ENCODE peak calls at places on chromosomes 16 and 17, in eight cellular contexts. One of them, this sample, is unnamed.

GRCh38 chr16:84692451-84692850 is 7.3 kb upstream of the USP10 start:
- DNase-seq in lower lobe of right lung: no peak
- DNase-seq in endodermal cell: no peak
- DNase-seq in testis: no peak
- DNase-seq in heart right ventricle: no peak
- DNase-seq in gastrocnemius medialis: no peak
- DNase-seq in HL-60: peak
- DNase-seq in suprapubic skin: no peak
- DNase-seq in this sample: no peak

GRCh38 chr16:4987580-4988374 is 29.6 kb downstream of the SEC14L5 start:
- DNase-seq in lower lobe of right lung: peak
- DNase-seq in endodermal cell: peak
- DNase-seq in testis: no peak
- DNase-seq in heart right ventricle: no peak
- DNase-seq in gastrocnemius medialis: no peak
- DNase-seq in HL-60: no peak
- DNase-seq in suprapubic skin: no peak
- DNase-seq in this sample: no peak

GRCh38 chr16:87538594-87538993 is 45.8 kb upstream of the ZCCHC14 start:
- DNase-seq in lower lobe of right lung: no peak
- DNase-seq in endodermal cell: no peak
- DNase-seq in testis: no peak
- DNase-seq in heart right ventricle: no peak
- DNase-seq in gastrocnemius medialis: no peak
- DNase-seq in HL-60: no peak
- DNase-seq in suprapubic skin: no peak
- DNase-seq in this sample: no peak

GRCh38 chr16:78608305-78608776 is 508.9 kb downstream of the WWOX start:
- DNase-seq in lower lobe of right lung: no peak
- DNase-seq in endodermal cell: peak
- DNase-seq in testis: peak
- DNase-seq in heart right ventricle: no peak
- DNase-seq in gastrocnemius medialis: no peak
- DNase-seq in HL-60: no peak
- DNase-seq in suprapubic skin: no peak
- DNase-seq in this sample: no peak

GRCh38 chr16:62036101-62036806 is at the start of gene CDH8:
- DNase-seq in lower lobe of right lung: peak
- DNase-seq in endodermal cell: peak
- DNase-seq in testis: peak
- DNase-seq in heart right ventricle: no peak
- DNase-seq in gastrocnemius medialis: no peak
- DNase-seq in HL-60: no peak
- DNase-seq in suprapubic skin: no peak
- DNase-seq in this sample: no peak

GRCh38 chr16:50308237-50308965 is 42.0 kb downstream of the ADCY7 start:
- DNase-seq in lower lobe of right lung: no peak
- DNase-seq in endodermal cell: no peak
- DNase-seq in testis: peak
- DNase-seq in heart right ventricle: no peak
- DNase-seq in gastrocnemius medialis: no peak
- DNase-seq in HL-60: no peak
- DNase-seq in suprapubic skin: peak
- DNase-seq in this sample: no peak

GRCh38 chr16:84726670-84727467 is 27.1 kb downstream of the USP10 start:
- DNase-seq in lower lobe of right lung: peak
- DNase-seq in endodermal cell: no peak
- DNase-seq in testis: no peak
- DNase-seq in heart right ventricle: no peak
- DNase-seq in gastrocnemius medialis: peak
- DNase-seq in HL-60: peak
- DNase-seq in suprapubic skin: no peak
- DNase-seq in this sample: no peak

GRCh38 chr16:67555795-67556212 is 6.5 kb upstream of the CTCF start:
- DNase-seq in lower lobe of right lung: no peak
- DNase-seq in endodermal cell: no peak
- DNase-seq in testis: no peak
- DNase-seq in heart right ventricle: no peak
- DNase-seq in gastrocnemius medialis: no peak
- DNase-seq in HL-60: no peak
- DNase-seq in suprapubic skin: no peak
- DNase-seq in this sample: no peak

GRCh38 chr17:73941919-73942530 is 261.5 kb upstream of the RPL38 start:
- DNase-seq in lower lobe of right lung: no peak
- DNase-seq in endodermal cell: peak
- DNase-seq in testis: no peak
- DNase-seq in heart right ventricle: no peak
- DNase-seq in gastrocnemius medialis: no peak
- DNase-seq in HL-60: no peak
- DNase-seq in suprapubic skin: no peak
- DNase-seq in this sample: no peak

GRCh38 chr16:5022521-5022920 is 11.2 kb downstream of the NAGPA start:
- DNase-seq in lower lobe of right lung: no peak
- DNase-seq in endodermal cell: no peak
- DNase-seq in testis: no peak
- DNase-seq in heart right ventricle: no peak
- DNase-seq in gastrocnemius medialis: peak
- DNase-seq in HL-60: no peak
- DNase-seq in suprapubic skin: no peak
- DNase-seq in this sample: no peak

GRCh38 chr16:19486744-19487325 is 35.1 kb downstream of the GDE1 start:
- DNase-seq in lower lobe of right lung: no peak
- DNase-seq in endodermal cell: no peak
- DNase-seq in testis: no peak
- DNase-seq in heart right ventricle: no peak
- DNase-seq in gastrocnemius medialis: no peak
- DNase-seq in HL-60: no peak
- DNase-seq in suprapubic skin: no peak
- DNase-seq in this sample: no peak

GRCh38 chr16:53893731-53894435 is 189.9 kb downstream of the FTO start:
- DNase-seq in lower lobe of right lung: no peak
- DNase-seq in endodermal cell: no peak
- DNase-seq in testis: no peak
- DNase-seq in heart right ventricle: no peak
- DNase-seq in gastrocnemius medialis: peak
- DNase-seq in HL-60: no peak
- DNase-seq in suprapubic skin: no peak
- DNase-seq in this sample: no peak

GRCh38 chr16:5028950-5029475 is 4.7 kb downstream of the NAGPA start:
- DNase-seq in lower lobe of right lung: peak
- DNase-seq in endodermal cell: no peak
- DNase-seq in testis: no peak
- DNase-seq in heart right ventricle: no peak
- DNase-seq in gastrocnemius medialis: no peak
- DNase-seq in HL-60: no peak
- DNase-seq in suprapubic skin: no peak
- DNase-seq in this sample: peak

GRCh38 chr17:58630883-58631522 is 60.8 kb downstream of the TEX14 start:
- DNase-seq in lower lobe of right lung: peak
- DNase-seq in endodermal cell: peak
- DNase-seq in testis: peak
- DNase-seq in heart right ventricle: no peak
- DNase-seq in gastrocnemius medialis: peak
- DNase-seq in HL-60: no peak
- DNase-seq in suprapubic skin: no peak
- DNase-seq in this sample: no peak

GRCh38 chr17:50263293-50264262 is 10.7 kb upstream of the TMEM92 start:
- DNase-seq in lower lobe of right lung: no peak
- DNase-seq in endodermal cell: peak
- DNase-seq in testis: no peak
- DNase-seq in heart right ventricle: no peak
- DNase-seq in gastrocnemius medialis: no peak
- DNase-seq in HL-60: no peak
- DNase-seq in suprapubic skin: no peak
- DNase-seq in this sample: peak

GRCh38 chr16:56988161-56988947 is 1.0 kb upstream of the NLRC5 start:
- DNase-seq in lower lobe of right lung: no peak
- DNase-seq in endodermal cell: no peak
- DNase-seq in testis: no peak
- DNase-seq in heart right ventricle: no peak
- DNase-seq in gastrocnemius medialis: no peak
- DNase-seq in HL-60: peak
- DNase-seq in suprapubic skin: peak
- DNase-seq in this sample: no peak

GRCh38 chr16:12853972-12854371 is 47.4 kb upstream of the SHISA9 start:
- DNase-seq in lower lobe of right lung: no peak
- DNase-seq in endodermal cell: no peak
- DNase-seq in testis: no peak
- DNase-seq in heart right ventricle: no peak
- DNase-seq in gastrocnemius medialis: no peak
- DNase-seq in HL-60: no peak
- DNase-seq in suprapubic skin: no peak
- DNase-seq in this sample: no peak

GRCh38 chr17:28526381-28526780 is 20.2 kb downstream of the FOXN1 start:
- DNase-seq in lower lobe of right lung: no peak
- DNase-seq in endodermal cell: no peak
- DNase-seq in testis: no peak
- DNase-seq in heart right ventricle: no peak
- DNase-seq in gastrocnemius medialis: no peak
- DNase-seq in HL-60: no peak
- DNase-seq in suprapubic skin: no peak
- DNase-seq in this sample: no peak

GRCh38 chr16:56787185-56787584 is 57.3 kb downstream of the NUP93 start:
- DNase-seq in lower lobe of right lung: no peak
- DNase-seq in endodermal cell: peak
- DNase-seq in testis: no peak
- DNase-seq in heart right ventricle: no peak
- DNase-seq in gastrocnemius medialis: no peak
- DNase-seq in HL-60: no peak
- DNase-seq in suprapubic skin: no peak
- DNase-seq in this sample: no peak

GRCh38 chr17:38442548-38442947 is 14.3 kb downstream of the ARHGAP23 start:
- DNase-seq in lower lobe of right lung: peak
- DNase-seq in endodermal cell: no peak
- DNase-seq in testis: no peak
- DNase-seq in heart right ventricle: peak
- DNase-seq in gastrocnemius medialis: no peak
- DNase-seq in HL-60: no peak
- DNase-seq in suprapubic skin: no peak
- DNase-seq in this sample: no peak
- H3K27ac ChIP-seq in lower lobe of right lung: no peak
- H3K27ac ChIP-seq in endodermal cell: no peak
- H3K27ac ChIP-seq in testis: no peak
- H3K27ac ChIP-seq in heart right ventricle: peak
- H3K27ac ChIP-seq in gastrocnemius medialis: peak
- H3K27ac ChIP-seq in HL-60: no peak
- H3K27ac ChIP-seq in suprapubic skin: no peak
- H3K27ac ChIP-seq in this sample: peak

GRCh38 chr17:11493947-11494346 is 104.3 kb upstream of the DNAH9 start:
- DNase-seq in lower lobe of right lung: no peak
- DNase-seq in endodermal cell: peak
- DNase-seq in testis: no peak
- DNase-seq in heart right ventricle: no peak
- DNase-seq in gastrocnemius medialis: no peak
- DNase-seq in HL-60: no peak
- DNase-seq in suprapubic skin: no peak
- DNase-seq in this sample: no peak
- H3K4me3 ChIP-seq in lower lobe of right lung: no peak
- H3K4me3 ChIP-seq in endodermal cell: no peak
- H3K4me3 ChIP-seq in testis: no peak
- H3K4me3 ChIP-seq in heart right ventricle: no peak
- H3K4me3 ChIP-seq in gastrocnemius medialis: no peak
- H3K4me3 ChIP-seq in HL-60: no peak
- H3K4me3 ChIP-seq in suprapubic skin: no peak
- H3K4me3 ChIP-seq in this sample: no peak

DNA sequence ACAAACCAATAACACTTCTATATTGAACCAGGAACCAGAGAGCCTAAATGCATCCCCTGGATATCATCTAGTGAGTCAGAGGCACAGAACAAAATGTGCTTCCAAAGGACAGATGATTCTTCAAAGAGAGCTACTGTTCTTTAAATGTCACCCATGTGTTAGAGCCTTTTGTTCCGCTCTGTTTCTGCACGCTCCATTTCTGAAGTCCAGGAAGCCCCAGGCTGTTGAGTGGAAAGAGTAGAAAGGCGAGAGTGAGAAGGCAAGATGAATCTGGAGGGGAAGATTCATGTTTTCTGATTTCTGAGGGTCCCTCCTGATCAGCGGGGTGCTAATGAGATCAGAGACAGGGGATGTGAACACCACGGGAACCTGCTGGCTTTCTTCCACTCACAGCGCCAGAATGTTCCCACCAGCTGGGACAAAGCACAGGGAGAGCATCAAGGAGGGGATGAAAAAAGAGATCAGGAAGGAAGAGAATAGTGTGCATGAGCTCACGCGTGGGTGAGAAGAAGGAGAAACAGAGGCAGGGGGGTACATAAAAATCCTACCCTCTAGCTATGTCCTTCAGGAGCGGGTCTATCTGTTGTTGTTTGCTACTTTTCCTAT is 559.9 kb upstream of the HSBP1 start:
- DNase-seq in lower lobe of right lung: no peak
- DNase-seq in endodermal cell: no peak
- DNase-seq in testis: no peak
- DNase-seq in heart right ventricle: no peak
- DNase-seq in gastrocnemius medialis: no peak
- DNase-seq in HL-60: no peak
- DNase-seq in suprapubic skin: no peak
- DNase-seq in this sample: no peak
- H3K27ac ChIP-seq in lower lobe of right lung: no peak
- H3K27ac ChIP-seq in endodermal cell: no peak
- H3K27ac ChIP-seq in testis: no peak
- H3K27ac ChIP-seq in heart right ventricle: peak
- H3K27ac ChIP-seq in gastrocnemius medialis: no peak
- H3K27ac ChIP-seq in HL-60: no peak
- H3K27ac ChIP-seq in suprapubic skin: peak
- H3K27ac ChIP-seq in this sample: peak

DNA sequence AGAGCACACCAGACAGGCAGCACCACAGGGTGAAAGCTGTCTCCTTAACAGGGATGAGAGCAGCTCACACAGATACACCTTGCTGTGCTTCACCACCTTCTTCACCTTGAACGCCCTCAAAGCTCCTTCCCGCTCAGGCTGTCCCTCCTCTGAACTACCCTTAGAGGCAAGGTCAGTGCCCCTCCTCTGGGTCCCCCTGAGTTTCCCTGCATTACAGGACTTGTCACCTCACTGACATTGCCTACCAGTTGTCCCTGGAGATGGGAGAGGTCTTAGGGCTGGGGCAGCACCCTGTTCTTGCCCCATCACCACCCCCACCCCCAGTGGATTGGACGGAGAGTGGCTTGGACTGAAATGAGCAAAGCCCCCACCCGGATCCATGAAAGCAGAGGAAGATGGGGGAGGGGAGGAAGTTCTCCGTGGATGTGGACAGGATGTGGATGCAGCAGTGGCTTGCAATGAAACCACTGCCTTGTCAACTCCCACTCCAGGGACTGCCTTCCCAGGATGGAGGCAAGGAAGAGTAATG is 73.2 kb upstream of the CDH5 start:
- DNase-seq in lower lobe of right lung: no peak
- DNase-seq in endodermal cell: peak
- DNase-seq in testis: no peak
- DNase-seq in heart right ventricle: no peak
- DNase-seq in gastrocnemius medialis: no peak
- DNase-seq in HL-60: no peak
- DNase-seq in suprapubic skin: peak
- DNase-seq in this sample: peak
- H3K4me3 ChIP-seq in lower lobe of right lung: no peak
- H3K4me3 ChIP-seq in endodermal cell: no peak
- H3K4me3 ChIP-seq in testis: no peak
- H3K4me3 ChIP-seq in heart right ventricle: no peak
- H3K4me3 ChIP-seq in gastrocnemius medialis: no peak
- H3K4me3 ChIP-seq in HL-60: no peak
- H3K4me3 ChIP-seq in suprapubic skin: no peak
- H3K4me3 ChIP-seq in this sample: no peak

This sample was measured in dorsolateral prefrontal cortex.